ENCODE peak calls at places on chromosomes 4 and X, in five cellular contexts. C is A549, B is breast epithelium, F is body of pancreas, U is heart left ventricle. I is an unnamed sample.

GRCh38 chrX:94813541-94813940 is 1139.5 kb downstream of the FAM133A start:
- DNase-seq in B (no peak), F (no peak), U (no peak), C (no peak), I (no peak)

GRCh38 chr4:140268441-140268840 is 105.0 kb upstream of the SCOC start:
- DNase-seq in U (no peak), C (no peak), B (no peak), F (no peak), I (no peak)

GRCh38 chrX:9595131-9595530 is 130.3 kb downstream of the TBL1X start:
- DNase-seq in B (no peak), F (no peak), U (no peak), C (no peak), I (no peak)

GRCh38 chr4:123398803-123399637 is 2.4 kb downstream of the SPRY1 start:
- DNase-seq in C (peak), F (peak), B (peak), U (peak), I (no peak)

GRCh38 chr4:141133146-141134006 is at the start of gene RNF150:
- DNase-seq in F (peak), B (peak), C (peak), U (peak), I (peak)

GRCh38 chrX:41265615-41266014 is 68.3 kb upstream of the DDX3X start:
- DNase-seq in B (no peak), C (no peak), U (no peak), F (no peak), I (no peak)

GRCh38 chr4:142883433-142883832 is 37.3 kb upstream of the INPP4B start:
- DNase-seq in F (peak), C (no peak), B (no peak), U (no peak), I (no peak)

GRCh38 chr4:83731609-83732008 is 195.7 kb downstream of the GPAT3 start:
- DNase-seq in U (no peak), F (no peak), C (no peak), B (no peak), I (no peak)

GRCh38 chr4:123398151-123398802 is 1.7 kb downstream of the SPRY1 start:
- DNase-seq in C (peak), F (peak), B (peak), U (peak), I (no peak)

GRCh38 chr4:87918314-87919058 is 57.0 kb upstream of the SPP1 start:
- DNase-seq in F (no peak), C (no peak), U (no peak), B (no peak), I (no peak)

GRCh38 chr4:80179637-80180161 is 17.6 kb upstream of the PRDM8 start:
- DNase-seq in F (no peak), C (no peak), B (no peak), U (no peak), I (no peak)

GRCh38 chrX:64377753-64378152 is 17.5 kb downstream of the MTMR8 start:
- DNase-seq in C (no peak), B (no peak), F (no peak), U (no peak), I (no peak)

GRCh38 chr4:108483077-108483476 is 137.3 kb upstream of the RPL34 start:
- DNase-seq in F (no peak), U (no peak), B (no peak), C (no peak), I (no peak)

GRCh38 chr4:107034091-107034698 is 1.9 kb downstream of the DKK2 start:
- DNase-seq in F (peak), B (no peak), C (no peak), U (peak), I (no peak)

GRCh38 chr4:88457307-88458090 is 580 bp downstream of the HERC5 start:
- DNase-seq in B (no peak), U (peak), F (peak), C (peak), I (peak)

GRCh38 chrX:68462197-68462596 is 28.9 kb upstream of the OPHN1 start:
- DNase-seq in U (no peak), F (no peak), B (no peak), C (no peak), I (no peak)

GRCh38 chr4:127604949-127605709 is 27.6 kb upstream of the INTU start:
- DNase-seq in B (no peak), U (no peak), C (no peak), F (no peak), I (no peak)

GRCh38 chr4:56410247-56410646 is 23.0 kb upstream of the AASDH start:
- DNase-seq in C (peak), B (peak), F (peak), U (no peak), I (peak)

GRCh38 chr4:25088342-25088952 is 57.7 kb upstream of the LGI2 start:
- DNase-seq in C (no peak), B (no peak), F (no peak), U (peak), I (no peak)

GRCh38 chr4:11799182-11799581 is 370.5 kb upstream of the HS3ST1 start:
- DNase-seq in C (no peak), B (no peak), U (no peak), F (no peak), I (no peak)

GRCh38 chr4:109113511-109113910 is 188.9 kb downstream of the COL25A1 start:
- DNase-seq in B (no peak), C (no peak), U (no peak), F (no peak), I (no peak)

GRCh38 chr4:182745268-182745667 is 171.9 kb downstream of the DCTD start:
- DNase-seq in C (no peak), B (no peak), F (no peak), U (no peak), I (no peak)

GRCh38 chr4:122765702-122766352 is 33.3 kb downstream of the BBS12 start:
- DNase-seq in U (no peak), B (no peak), C (no peak), F (no peak), I (no peak)

GRCh38 chr4:41507292-41507933 is 30.5 kb upstream of the LIMCH1 start:
- DNase-seq in F (no peak), C (no peak), U (no peak), B (no peak), I (no peak)

GRCh38 chrX:110409925-110410324 is 51.3 kb downstream of the RTL9 start:
- DNase-seq in B (no peak), C (no peak), F (no peak), U (no peak), I (no peak)

GRCh38 chr4:77367638-77368037 is 210.6 kb downstream of the CCNG2 start:
- DNase-seq in U (no peak), F (no peak), B (no peak), C (no peak), I (no peak)

GRCh38 chr4:165010991-165011390 is 20.8 kb upstream of the TRIM60 start:
- DNase-seq in U (no peak), F (no peak), B (no peak), C (no peak), I (no peak)

GRCh38 chr4:78659264-78659663 is 107.7 kb downstream of the ANXA3 start:
- DNase-seq in U (no peak), F (peak), C (no peak), B (no peak), I (no peak)

GRCh38 chr4:76514087-76514486 is 79.1 kb downstream of the SHROOM3 start:
- DNase-seq in U (no peak), F (no peak), C (no peak), B (no peak), I (no peak)

GRCh38 chr4:10582059-10582686 is 102.4 kb downstream of the CLNK start:
- DNase-seq in F (peak), B (peak), U (no peak), C (peak), I (peak)

GRCh38 chrX:9859711-9860555 is 73.7 kb downstream of the SHROOM2 start:
- DNase-seq in B (no peak), U (no peak), F (no peak), C (no peak), I (no peak)

GRCh38 chrX:138858438-138858837 is 146.9 kb upstream of the FGF13 start:
- DNase-seq in B (no peak), U (no peak), C (no peak), F (no peak), I (peak)

GRCh38 chr4:4395849-4396627 is 9.1 kb downstream of the NSG1 start:
- DNase-seq in B (no peak), U (no peak), F (no peak), C (no peak), I (no peak)
- TF ChIP-seq POLR2A in B (no peak), U (no peak), F (no peak), C (no peak), I (no peak)

GRCh38 chrX:46545111-46546005 is at the start of gene ZNF674:
- DNase-seq in B (peak), F (peak), C (peak), U (peak), I (peak)
- TF ChIP-seq POLR2A in B (peak), F (peak), C (peak), U (no peak), I (peak)

GRCh38 chrX:105267167-105267566 is 46.7 kb upstream of the TEX13A start:
- DNase-seq in B (no peak), F (no peak), C (no peak), U (no peak), I (no peak)
- TF ChIP-seq POLR2A in B (no peak), F (no peak), C (no peak), U (no peak), I (no peak)

DNA sequence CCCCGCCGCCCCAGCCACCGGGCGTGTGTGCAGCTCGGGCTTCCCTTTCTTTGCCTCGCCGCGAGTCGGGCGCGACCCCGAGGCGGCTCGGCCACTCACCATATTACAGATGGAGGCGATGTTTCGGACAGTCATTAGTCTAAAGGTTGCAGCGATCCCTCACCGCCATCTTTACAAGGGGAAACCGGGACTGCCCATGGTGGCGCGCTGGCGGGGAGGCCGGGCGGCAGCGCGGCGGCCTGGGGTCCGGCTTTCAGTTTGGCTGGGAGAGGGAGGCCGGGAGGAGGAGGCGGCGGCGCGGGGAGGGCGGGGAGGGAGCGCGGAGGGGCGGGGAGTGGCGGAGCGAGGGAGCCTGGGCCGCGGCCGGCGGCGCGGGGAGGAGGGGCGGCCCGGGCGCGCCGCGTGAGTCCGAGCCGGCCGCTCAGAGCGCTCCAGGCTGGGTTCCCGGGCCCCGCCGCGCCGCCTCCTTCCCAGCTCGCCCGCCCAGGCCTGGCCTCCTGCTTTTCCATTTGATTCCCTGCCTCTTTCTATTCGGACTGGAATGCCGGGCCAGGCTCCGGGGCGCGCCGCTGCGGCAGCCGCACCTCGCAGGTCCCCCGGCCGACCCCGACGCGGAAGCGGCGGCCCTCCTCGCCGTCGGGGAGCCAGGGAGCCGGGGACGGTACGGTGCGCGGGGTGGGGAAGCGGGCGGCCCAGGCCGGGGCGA is at the start of gene USP46:
- DNase-seq in U (peak), F (peak), B (peak), C (peak), I (peak)
- TF ChIP-seq POLR2A in U (no peak), F (peak), B (no peak), C (peak), I (peak)

DNA sequence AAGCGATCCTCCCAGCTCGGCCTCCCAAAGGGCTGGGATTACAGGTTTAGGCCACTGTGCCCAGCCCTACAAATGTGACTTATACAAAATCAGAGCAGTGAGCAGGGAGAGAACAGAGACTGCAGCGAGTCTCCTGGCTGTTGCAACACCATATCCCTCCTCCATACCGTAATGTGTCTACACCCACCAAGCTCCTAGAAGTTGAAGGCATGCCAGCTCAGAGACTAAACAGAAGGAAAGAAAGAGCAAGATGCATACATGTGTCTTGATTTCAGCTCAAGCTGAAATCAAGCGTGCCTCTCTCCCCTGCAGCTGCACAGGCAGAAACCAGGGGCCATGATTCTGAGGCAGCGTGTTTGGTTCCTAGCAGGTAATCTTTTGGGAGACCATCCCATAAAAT is 34.7 kb downstream of the AFAP1 start:
- DNase-seq in U (no peak), B (no peak), F (no peak), C (no peak), I (no peak)
- TF ChIP-seq POLR2A in U (no peak), B (no peak), F (no peak), C (no peak), I (no peak)